ENCODE peak calls at places on chromosomes 12 and 14, in nine cellular contexts. M is HepG2, N is breast epithelium, Z is uterus, Q is K562, A is right lobe of liver, F is body of pancreas, G is esophagus squamous epithelium, Y is A549. X is an unnamed sample.

GRCh38 chr12:98559666-98560065 is 33.8 kb upstream of the SLC25A3 start:
- DNase-seq in M (peak; percentile 60), N (no peak), Z (no peak), Q (no peak), A (no peak), F (no peak), G (no peak), Y (no peak), X (no peak)

GRCh38 chr14:92644166-92644565 is 104.3 kb downstream of the LGMN start:
- DNase-seq in M (no peak), N (no peak), Z (no peak), Q (no peak), A (no peak), F (no peak), G (no peak), Y (no peak), X (no peak)

GRCh38 chr14:94173885-94174621 is at the start of gene PPP4R4:
- DNase-seq in M (peak; percentile 89), N (peak; percentile 79), Z (peak; percentile 92), Q (peak; percentile 89), A (peak; percentile 91), F (peak; percentile 88), G (no peak), Y (peak; percentile 32), X (peak; percentile 91)

GRCh38 chr14:63565448-63565847 is 22.3 kb upstream of the PPP2R5E start:
- DNase-seq in M (no peak), N (no peak), Z (no peak), Q (no peak), A (no peak), F (no peak), G (no peak), Y (no peak), X (no peak)

GRCh38 chr12:53005215-53005985 is 856 bp upstream of the EIF4B start:
- DNase-seq in M (no peak), N (peak; percentile 30), Z (peak; percentile 34), Q (no peak), A (peak; percentile 58), F (peak; percentile 34), G (no peak), Y (no peak), X (no peak)

GRCh38 chr14:106530423-106531107 is 1004.2 kb downstream of the TMEM121 start:
- DNase-seq in M (peak; percentile 5), N (no peak), Z (no peak), Q (peak; percentile 5), A (no peak), F (no peak), G (no peak), Y (no peak), X (peak; percentile 7)

GRCh38 chr12:27951898-27952297 is 20.6 kb downstream of the PTHLH start:
- DNase-seq in M (no peak), N (no peak), Z (no peak), Q (no peak), A (no peak), F (no peak), G (no peak), Y (no peak), X (no peak)

GRCh38 chr12:12645485-12645884 is 33.8 kb downstream of the CREBL2 start:
- DNase-seq in M (peak; percentile 64), N (no peak), Z (no peak), Q (peak; percentile 29), A (no peak), F (peak; percentile 19), G (no peak), Y (no peak), X (peak; percentile 56)

GRCh38 chr14:100201701-100202100 is 37.2 kb upstream of the YY1 start:
- DNase-seq in M (peak; percentile 46), N (no peak), Z (no peak), Q (no peak), A (no peak), F (no peak), G (no peak), Y (no peak), X (no peak)

GRCh38 chr14:92105845-92106094 is 612 bp downstream of the ATXN3 start:
- DNase-seq in M (peak; percentile 5), N (peak; percentile 41), Z (peak; percentile 55), Q (no peak), A (peak; percentile 62), F (peak; percentile 32), G (peak; percentile 8), Y (no peak), X (no peak)

GRCh38 chr14:96965885-96966595 is 168.9 kb downstream of the VRK1 start:
- DNase-seq in M (no peak), N (no peak), Z (no peak), Q (no peak), A (no peak), F (no peak), G (no peak), Y (no peak), X (no peak)

GRCh38 chr12:121388421-121388981 is 11.4 kb upstream of the RNF34 start:
- DNase-seq in M (peak; percentile 66), N (no peak), Z (no peak), Q (peak; percentile 41), A (no peak), F (no peak), G (no peak), Y (no peak), X (no peak)

GRCh38 chr12:11756523-11756922 is 107.0 kb downstream of the ETV6 start:
- DNase-seq in M (no peak), N (no peak), Z (no peak), Q (no peak), A (no peak), F (no peak), G (no peak), Y (no peak), X (no peak)

GRCh38 chr14:20516921-20517320 is 11.6 kb downstream of the RNASE10 start:
- DNase-seq in M (no peak), N (no peak), Z (no peak), Q (no peak), A (no peak), F (no peak), G (no peak), Y (no peak), X (no peak)

DNA sequence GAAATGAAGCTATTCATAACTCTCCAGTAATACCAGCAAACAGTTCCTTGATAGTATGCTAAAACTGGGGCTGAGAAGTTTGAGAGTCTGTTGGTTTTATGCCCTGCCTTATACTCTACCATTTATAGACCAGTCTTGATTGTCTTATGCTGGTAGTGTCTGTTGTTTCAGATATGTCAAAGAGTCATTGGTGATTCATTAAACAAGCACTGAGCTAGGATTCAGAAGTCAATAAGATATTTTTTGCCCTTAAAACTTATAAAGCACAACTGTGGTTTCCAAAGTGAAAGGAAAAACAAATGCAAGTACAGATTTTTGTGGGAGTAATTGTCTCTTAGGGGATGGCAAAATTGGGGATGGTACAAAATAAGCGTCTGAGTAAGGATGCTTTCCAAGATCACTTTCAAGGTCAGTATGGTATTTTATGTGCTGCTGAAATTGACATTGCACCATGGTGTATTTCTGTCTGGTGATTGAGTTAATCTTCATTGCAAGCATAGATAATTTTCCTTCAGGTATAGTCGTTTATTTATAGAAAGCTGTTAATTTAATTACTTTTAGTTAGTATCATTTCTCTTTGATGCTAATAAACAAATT is 289.5 kb upstream of the E2F7 start:
- DNase-seq in M (no peak), N (no peak), Z (no peak), Q (no peak), A (no peak), F (no peak), G (no peak), Y (no peak), X (no peak)
- TF ChIP-seq POLR2A in M (no peak), N (no peak), Z (no peak), Q (no peak), A (no peak), F (no peak), G (no peak), Y (no peak), X (no peak)

DNA sequence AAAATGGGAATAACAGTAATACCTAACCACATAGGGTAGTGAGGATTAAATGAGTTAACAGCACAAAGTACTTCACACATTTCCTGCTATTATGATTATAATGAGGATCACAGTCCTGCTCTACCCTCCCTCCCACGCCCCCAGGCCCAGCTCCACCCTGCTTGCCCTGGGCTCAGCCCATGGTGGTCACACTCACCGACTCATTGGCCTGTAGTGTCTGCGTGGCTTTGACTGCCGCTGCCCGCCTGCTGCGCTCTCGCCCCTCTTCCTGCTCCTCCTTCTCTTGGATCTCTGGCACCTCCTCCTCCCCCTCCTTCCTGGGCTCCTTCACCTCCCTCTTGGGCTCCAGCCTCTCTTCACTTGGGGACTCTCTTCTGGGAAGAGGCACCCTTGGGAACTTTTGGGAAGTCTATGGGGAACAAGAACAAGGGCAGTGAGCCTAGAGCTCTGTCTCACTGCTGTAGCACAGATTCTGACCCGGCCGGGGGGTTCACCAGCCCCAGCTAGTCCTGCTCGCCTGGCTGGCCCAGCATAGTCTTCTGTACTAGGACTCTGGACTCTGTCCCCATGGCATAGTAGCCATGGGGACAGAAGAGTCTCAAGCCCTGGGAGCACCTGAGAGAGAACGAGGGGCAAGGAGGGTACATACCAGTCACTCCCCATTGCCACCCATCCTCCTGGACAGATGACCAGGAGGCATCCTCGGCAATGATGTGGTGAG is 7.1 kb upstream of the PNMA1 start:
- DNase-seq in M (no peak), N (no peak), Z (no peak), Q (no peak), A (no peak), F (no peak), G (no peak), Y (no peak), X (no peak)
- TF ChIP-seq POLR2A in M (no peak), N (no peak), Z (no peak), Q (no peak), A (no peak), F (no peak), G (no peak), Y (no peak), X (no peak)

DNA sequence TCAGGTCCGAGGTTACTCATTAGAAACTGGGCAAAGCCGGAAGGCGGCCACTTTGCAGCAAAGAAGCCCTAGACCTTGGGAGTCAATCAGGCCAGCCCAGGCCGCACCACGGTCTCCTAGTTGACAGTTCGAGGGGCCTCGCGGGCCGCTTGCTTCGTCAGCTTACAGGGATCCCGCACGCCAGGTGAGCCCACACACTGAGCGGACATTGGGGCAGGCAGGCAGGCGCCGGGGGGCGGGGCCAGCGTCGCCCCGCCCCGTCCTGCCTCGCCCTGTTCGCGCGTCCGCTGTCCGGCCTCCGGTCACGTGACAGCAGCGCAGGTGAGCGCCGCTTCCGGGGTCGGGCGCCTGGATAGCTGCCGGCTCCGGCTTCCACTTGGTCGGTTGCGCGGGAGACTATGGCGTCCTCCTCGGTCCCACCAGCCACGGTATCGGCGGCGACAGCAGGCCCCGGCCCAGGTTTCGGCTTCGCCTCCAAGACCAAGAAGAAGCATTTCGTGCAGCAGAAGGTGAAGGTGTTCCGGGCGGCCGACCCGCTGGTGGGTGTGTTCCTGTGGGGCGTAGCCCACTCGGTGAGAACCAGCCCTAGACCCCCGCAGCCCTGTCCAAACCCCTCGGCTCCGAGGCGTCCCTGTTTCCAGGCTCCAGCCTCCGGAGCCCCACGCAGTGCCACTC is at the start of gene PIP4K2C:
- DNase-seq in M (peak; percentile 77), N (peak; percentile 88), Z (peak; percentile 72), Q (peak; percentile 94), A (peak; percentile 91), F (peak; percentile 87), G (no peak), Y (peak; percentile 79), X (peak; percentile 87)
- TF ChIP-seq POLR2A in M (peak; percentile 58), N (peak; percentile 27), Z (no peak), Q (peak; percentile 78), A (peak; percentile 66), F (peak; percentile 17), G (peak; percentile 63), Y (peak; percentile 77), X (peak; percentile 77)

DNA sequence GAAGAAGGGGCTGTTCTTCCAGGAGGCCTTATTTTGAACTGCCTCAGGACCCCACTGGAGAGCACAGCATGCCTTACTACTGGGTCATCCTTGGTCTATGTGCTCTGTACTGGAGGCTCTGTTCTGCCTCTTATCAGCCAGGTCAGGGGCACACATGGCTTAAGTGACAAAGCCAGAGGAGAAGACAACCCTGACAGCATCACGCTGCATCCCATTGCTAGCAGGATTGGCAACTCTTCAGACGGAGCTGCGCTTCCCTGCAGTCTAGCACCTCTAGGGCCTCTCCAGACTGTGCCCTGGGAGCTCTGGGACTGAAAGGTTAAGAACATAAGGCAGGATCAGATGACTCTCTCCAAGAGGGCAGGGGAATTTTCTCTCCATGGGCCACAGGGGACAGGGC is 17.3 kb upstream of the TIGAR start:
- DNase-seq in M (no peak), N (no peak), Z (no peak), Q (no peak), A (no peak), F (no peak), G (no peak), Y (no peak), X (no peak)
- TF ChIP-seq POLR2A in M (no peak), N (no peak), Z (no peak), Q (no peak), A (no peak), F (no peak), G (no peak), Y (no peak), X (no peak)